ENCODE peak calls at places on chromosomes 16 and 17, in nine cellular contexts. E is esophagus squamous epithelium, F is adrenal gland, L is uterus, B is H1, U is heart left ventricle, W is prostate gland, P is endothelial cell of umbilical vein, Z is stomach. D is an unnamed sample.

GRCh38 chr16:64417711-64418227 is 704.1 kb downstream of the CDH11 start:
- DNase-seq in E (no peak), F (no peak), L (no peak), B (no peak), U (no peak), W (no peak), P (peak; percentile 30), Z (no peak), D (no peak)

GRCh38 chr17:1002771-1003555 is 6.0 kb downstream of the TIMM22 start:
- DNase-seq in E (no peak), F (peak; percentile 27), L (no peak), B (no peak), U (no peak), W (no peak), P (peak; percentile 92), Z (no peak), D (no peak)

GRCh38 chr17:35568561-35568960 is 7.9 kb upstream of the SLFN14 start:
- DNase-seq in E (no peak), F (peak; percentile 55), L (no peak), B (no peak), U (no peak), W (no peak), P (peak; percentile 54), Z (no peak), D (peak; percentile 22)

GRCh38 chr16:87203060-87203656 is 114.0 kb downstream of the C16orf95 start:
- DNase-seq in E (no peak), F (peak; percentile 56), L (peak; percentile 25), B (peak; percentile 74), U (peak; percentile 38), W (no peak), P (peak; percentile 77), Z (peak; percentile 54), D (peak; percentile 10)

GRCh38 chr17:73215414-73215813 is 22.6 kb downstream of the COG1 start:
- DNase-seq in E (no peak), F (no peak), L (no peak), B (no peak), U (no peak), W (peak; percentile 56), P (no peak), Z (no peak), D (no peak)

GRCh38 chr17:79826210-79826680 is 13.0 kb downstream of the CBX4 start:
- DNase-seq in E (no peak), F (no peak), L (no peak), B (no peak), U (no peak), W (no peak), P (no peak), Z (no peak), D (no peak)

GRCh38 chr16:17371014-17371296 is 99.8 kb downstream of the XYLT1 start:
- DNase-seq in E (no peak), F (no peak), L (no peak), B (no peak), U (no peak), W (no peak), P (no peak), Z (no peak), D (no peak)

GRCh38 chr16:1054660-1055556 is 17.6 kb upstream of the SSTR5 start:
- DNase-seq in E (no peak), F (peak; percentile 75), L (no peak), B (no peak), U (peak; percentile 55), W (peak; percentile 35), P (peak; percentile 36), Z (peak; percentile 68), D (peak; percentile 61)

GRCh38 chr17:80362428-80363119 is 52.4 kb upstream of the ENDOV start:
- DNase-seq in E (no peak), F (peak; percentile 79), L (peak; percentile 64), B (no peak), U (peak; percentile 63), W (no peak), P (peak; percentile 26), Z (no peak), D (peak; percentile 21)

DNA sequence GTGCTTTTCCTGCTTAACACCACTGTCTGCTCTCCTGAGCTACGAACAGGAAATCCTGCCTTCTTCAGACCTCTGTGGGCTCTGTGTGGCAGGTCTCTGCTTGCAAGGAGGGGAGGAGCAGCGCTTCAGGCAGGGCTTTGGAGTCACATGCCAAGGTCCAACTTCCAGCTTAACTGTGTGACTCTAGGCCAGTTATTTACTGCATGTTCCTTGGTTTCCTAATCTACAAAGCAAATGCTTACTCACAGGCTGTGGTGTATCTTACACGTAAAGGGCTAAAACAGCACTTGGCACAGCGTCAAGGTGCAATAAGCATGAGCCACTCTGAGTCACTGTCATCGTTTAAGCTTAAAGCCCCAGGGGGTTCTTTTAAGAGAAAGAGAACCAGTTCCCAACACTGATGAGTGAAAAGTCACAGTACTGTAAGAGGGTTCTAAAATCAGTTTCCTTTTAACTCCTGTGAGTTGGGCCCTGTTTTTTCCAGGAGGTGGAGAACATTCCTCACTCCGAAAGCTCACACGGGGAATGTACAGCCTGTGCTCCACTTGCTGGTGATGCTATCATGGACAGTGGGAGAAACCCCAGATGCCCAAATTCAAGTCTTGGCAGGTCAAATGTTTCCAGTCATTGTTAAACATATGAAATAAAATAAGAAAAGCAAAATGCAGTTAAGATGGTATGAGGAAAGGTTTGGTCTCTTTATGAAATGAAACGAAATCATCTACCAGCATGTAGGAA is 54.1 kb upstream of the BCAR1 start:
- DNase-seq in E (no peak), F (peak; percentile 95), L (peak; percentile 76), B (no peak), U (peak; percentile 82), W (peak; percentile 90), P (peak; percentile 98), Z (peak; percentile 78), D (peak; percentile 69)
- TF ChIP-seq POLR2A in E (no peak), F (peak; percentile 75), L (no peak), B (no peak), U (no peak), W (no peak), P (no peak), Z (no peak), D (peak; percentile 6)

GRCh38 chr17:42180411-42180921 is 476 bp downstream of the KCNH4 start:
- DNase-seq in E (no peak), F (no peak), L (no peak), B (no peak), U (no peak), W (no peak), P (no peak), Z (no peak), D (no peak)
- H3K4me1 ChIP-seq in E (peaks cover 50% of the 10 kb centered on the region), F (peaks cover 15% of the 10 kb centered on the region), L (no peaks in the 10 kb centered on the region), B (peaks cover 16% of the 10 kb centered on the region), U (peaks cover 36% of the 10 kb centered on the region), W (peaks cover 4% of the 10 kb centered on the region), P (peaks cover 14% of the 10 kb centered on the region), Z (peaks cover 39% of the 10 kb centered on the region), D (peaks cover 27% of the 10 kb centered on the region)

GRCh38 chr16:73225983-73226382 is 178.1 kb upstream of the ZFHX3 start:
- DNase-seq in E (no peak), F (no peak), L (no peak), B (no peak), U (no peak), W (no peak), P (no peak), Z (no peak), D (no peak)

GRCh38 chr16:73226675-73227074 is 178.7 kb upstream of the ZFHX3 start:
- DNase-seq in E (no peak), F (no peak), L (no peak), B (no peak), U (no peak), W (no peak), P (no peak), Z (no peak), D (no peak)

GRCh38 chr16:73231379-73231778 is 183.5 kb upstream of the ZFHX3 start:
- DNase-seq in E (no peak), F (no peak), L (no peak), B (no peak), U (no peak), W (no peak), P (no peak), Z (no peak), D (no peak)

GRCh38 chr16:73230651-73231050 is 182.7 kb upstream of the ZFHX3 start:
- DNase-seq in E (no peak), F (no peak), L (no peak), B (no peak), U (no peak), W (no peak), P (no peak), Z (no peak), D (no peak)

DNA sequence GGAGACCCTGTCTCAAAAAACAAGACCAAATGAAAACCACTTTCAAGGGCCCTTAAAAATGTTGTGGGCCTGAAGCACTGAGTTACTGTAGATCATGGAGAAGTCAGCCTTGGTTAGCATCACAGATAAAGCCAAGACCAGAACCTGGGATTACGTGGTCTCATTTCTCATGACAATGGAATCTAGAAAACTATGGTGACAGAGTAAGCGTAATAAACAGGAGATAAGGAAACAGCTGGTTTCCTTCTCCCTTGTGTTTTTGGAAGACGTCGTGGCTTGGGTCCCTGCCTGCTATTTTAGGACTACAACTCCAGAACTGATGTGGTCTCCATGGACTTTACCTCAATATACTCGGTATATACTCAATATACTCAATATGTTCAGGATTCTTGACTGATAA is 180.7 kb upstream of the ZFHX3 start:
- DNase-seq in E (no peak), F (no peak), L (peak; percentile 53), B (no peak), U (no peak), W (no peak), P (peak; percentile 25), Z (no peak), D (no peak)
- H3K27ac ChIP-seq in E (no peak overlapping the region), F (no peak overlapping the region), L (no peak overlapping the region), B (no peak overlapping the region), U (peak overlapping the region; percentile 29), W (no peak overlapping the region), P (no peak overlapping the region), Z (no peak overlapping the region), D (no peak overlapping the region)

GRCh38 chr17:63960430-63960829 is 12.3 kb downstream of the SCN4A start:
- DNase-seq in E (no peak), F (no peak), L (no peak), B (no peak), U (no peak), W (no peak), P (no peak), Z (no peak), D (no peak)

GRCh38 chr17:63961355-63962207 is 11.1 kb downstream of the SCN4A start:
- DNase-seq in E (no peak), F (peak; percentile 80), L (peak; percentile 37), B (peak; percentile 100), U (peak; percentile 82), W (no peak), P (peak; percentile 70), Z (peak; percentile 44), D (peak; percentile 81)

GRCh38 chr17:63963123-63963522 is 9.6 kb downstream of the SCN4A start:
- DNase-seq in E (no peak), F (peak; percentile 49), L (no peak), B (no peak), U (peak; percentile 64), W (no peak), P (no peak), Z (no peak), D (no peak)

GRCh38 chr17:63962298-63962744 is 10.4 kb downstream of the SCN4A start:
- DNase-seq in E (no peak), F (peak; percentile 39), L (no peak), B (no peak), U (no peak), W (no peak), P (no peak), Z (no peak), D (no peak)

DNA sequence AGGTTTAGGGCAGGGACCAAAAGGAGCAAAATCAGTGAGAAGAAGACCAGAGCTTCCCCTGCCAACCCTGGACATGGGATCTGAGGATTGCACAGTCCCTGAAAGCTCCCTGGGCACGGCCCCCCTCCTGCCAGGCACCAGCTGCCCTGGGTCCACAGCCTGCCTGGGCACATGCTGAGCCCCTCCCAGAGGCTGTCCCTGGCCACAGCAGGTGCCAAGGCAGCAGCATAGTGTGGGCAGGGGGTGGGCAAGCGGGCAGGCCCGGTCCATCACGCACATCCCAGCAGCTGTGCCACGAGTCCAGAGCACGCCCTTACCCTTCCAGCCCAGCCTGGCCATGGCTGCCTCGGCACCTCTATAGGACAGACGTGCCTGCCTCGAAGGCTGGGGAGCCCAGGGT is 12.7 kb downstream of the SCN4A start:
- DNase-seq in E (no peak), F (no peak), L (no peak), B (no peak), U (no peak), W (no peak), P (no peak), Z (no peak), D (no peak)
- TF ChIP-seq POLR2A in E (no peak), F (no peak), L (no peak), B (no peak), U (no peak), W (no peak), P (no peak), Z (no peak), D (no peak)